ENCODE peak calls at places on chromosome 13, in ten cellular contexts. O is nephron progenitor cell; G is activated CD8-positive, alpha-beta memory T cell treated with anti-CD3 and anti-CD28 coated beads for 1 hour; Z is NCI-H1105 treated with DMSO at 0.1 percent for 48 hours; U is CD8-positive, alpha-beta memory T cell; Q is GF-D8; V is adrenal gland; E is AG10803; T is NCI-H1092 treated with DMSO at 0.1 percent for 48 hours; M is stimulated activated CD8-positive, alpha-beta memory T cell treated with anti-CD3 and anti-CD28 coated beads, Interleukin-4, amount 100 ng/mL, for 24 hours. S is an unnamed sample.

GRCh38 chr13:44373601-44374347 is at the start of gene SERP2:
- DNase-seq in O (peak), G (no peak), Z (no peak), U (no peak), Q (no peak), V (peak), E (peak), T (no peak), M (no peak), S (peak)

GRCh38 chr13:96473463-96474157 is 383.7 kb downstream of the HS6ST3 start:
- DNase-seq in O (no peak), G (no peak), Z (no peak), U (no peak), Q (no peak), V (no peak), E (no peak), T (no peak), M (no peak), S (peak)

GRCh38 chr13:52599037-52599852 is 43.0 kb upstream of the HNRNPA1L2 start:
- DNase-seq in O (no peak), G (no peak), Z (peak), U (no peak), Q (no peak), V (no peak), E (peak), T (peak), M (no peak), S (peak)

GRCh38 chr13:99978781-99979452 is 2.7 kb upstream of the ZIC2 start:
- DNase-seq in O (no peak), G (no peak), Z (no peak), U (no peak), Q (no peak), V (no peak), E (no peak), T (peak), M (no peak), S (no peak)

GRCh38 chr13:20222553-20222952 is 9.6 kb downstream of the GJB6 start:
- DNase-seq in O (no peak), G (no peak), Z (no peak), U (no peak), Q (no peak), V (no peak), E (no peak), T (no peak), M (no peak), S (no peak)

GRCh38 chr13:39311619-39312018 is 273.4 kb downstream of the NHLRC3 start:
- DNase-seq in O (no peak), G (no peak), Z (no peak), U (no peak), Q (no peak), V (no peak), E (peak), T (no peak), M (no peak), S (no peak)

GRCh38 chr13:78192721-78193120 is 274.1 kb upstream of the EDNRB start:
- DNase-seq in O (no peak), G (no peak), Z (no peak), U (no peak), Q (no peak), V (no peak), E (peak), T (no peak), M (no peak), S (no peak)

GRCh38 chr13:29583073-29583785 is 12.3 kb downstream of the SLC7A1 start:
- DNase-seq in O (no peak), G (no peak), Z (no peak), U (no peak), Q (no peak), V (no peak), E (peak), T (no peak), M (no peak), S (no peak)

GRCh38 chr13:113653264-113654174 is 4.5 kb downstream of the ATP4B start:
- DNase-seq in O (no peak), G (no peak), Z (peak), U (no peak), Q (no peak), V (peak), E (no peak), T (peak), M (no peak), S (peak)

GRCh38 chr13:28534210-28534609 is 39.3 kb upstream of the FLT1 start:
- DNase-seq in O (no peak), G (no peak), Z (no peak), U (no peak), Q (no peak), V (no peak), E (no peak), T (no peak), M (no peak), S (no peak)

GRCh38 chr13:77299587-77299986 is 27.3 kb downstream of the MYCBP2 start:
- DNase-seq in O (no peak), G (no peak), Z (no peak), U (no peak), Q (no peak), V (no peak), E (peak), T (no peak), M (no peak), S (no peak)

GRCh38 chr13:35789335-35790166 is 313.1 kb upstream of the MAB21L1 start:
- DNase-seq in O (no peak), G (no peak), Z (peak), U (no peak), Q (no peak), V (no peak), E (peak), T (peak), M (no peak), S (no peak)

GRCh38 chr13:45167611-45168554 is 33.0 kb downstream of the KCTD4 start:
- DNase-seq in O (no peak), G (no peak), Z (no peak), U (no peak), Q (no peak), V (peak), E (peak), T (peak), M (no peak), S (no peak)

GRCh38 chr13:47546265-47546962 is 454.7 kb downstream of the SUCLA2 start:
- DNase-seq in O (no peak), G (no peak), Z (no peak), U (no peak), Q (no peak), V (no peak), E (no peak), T (no peak), M (no peak), S (no peak)

GRCh38 chr13:74036373-74036772 is 97.8 kb downstream of the KLF12 start:
- DNase-seq in O (no peak), G (no peak), Z (no peak), U (no peak), Q (no peak), V (no peak), E (no peak), T (no peak), M (no peak), S (no peak)

GRCh38 chr13:100361504-100361903 is 227.1 kb downstream of the GGACT start:
- DNase-seq in O (no peak), G (no peak), Z (no peak), U (no peak), Q (no peak), V (no peak), E (peak), T (no peak), M (no peak), S (no peak)

GRCh38 chr13:34412817-34413365 is 529.2 kb upstream of the NBEA start:
- DNase-seq in O (no peak), G (no peak), Z (no peak), U (no peak), Q (no peak), V (no peak), E (peak), T (no peak), M (no peak), S (no peak)

GRCh38 chr13:41848435-41849255 is 112.3 kb downstream of the VWA8 start:
- DNase-seq in O (no peak), G (no peak), Z (no peak), U (no peak), Q (no peak), V (no peak), E (peak), T (no peak), M (no peak), S (no peak)

GRCh38 chr13:21234537-21234936 is 58.1 kb downstream of the MRPL57 start:
- DNase-seq in O (peak), G (no peak), Z (no peak), U (no peak), Q (no peak), V (no peak), E (peak), T (no peak), M (no peak), S (no peak)

GRCh38 chr13:38348890-38349289 is 761 bp upstream of the UFM1 start:
- DNase-seq in O (peak), G (no peak), Z (no peak), U (no peak), Q (no peak), V (no peak), E (peak), T (no peak), M (peak), S (no peak)

GRCh38 chr13:26951581-26952177 is 191.1 kb upstream of the GPR12 start:
- DNase-seq in O (no peak), G (no peak), Z (no peak), U (no peak), Q (no peak), V (peak), E (no peak), T (no peak), M (no peak), S (no peak)

GRCh38 chr13:99314640-99315176 is 7.5 kb upstream of the GPR183 start:
- DNase-seq in O (no peak), G (no peak), Z (no peak), U (no peak), Q (no peak), V (no peak), E (no peak), T (no peak), M (peak), S (no peak)

GRCh38 chr13:78875792-78876580 is 217.0 kb upstream of the OBI1 start:
- DNase-seq in O (no peak), G (no peak), Z (no peak), U (no peak), Q (no peak), V (no peak), E (no peak), T (no peak), M (no peak), S (no peak)

GRCh38 chr13:23952796-23953195 is 55.5 kb upstream of the C1QTNF9B start:
- DNase-seq in O (no peak), G (no peak), Z (no peak), U (no peak), Q (no peak), V (no peak), E (no peak), T (no peak), M (no peak), S (no peak)

GRCh38 chr13:22095794-22096193 is 424.9 kb downstream of the FGF9 start:
- DNase-seq in O (no peak), G (no peak), Z (no peak), U (no peak), Q (no peak), V (no peak), E (no peak), T (no peak), M (no peak), S (no peak)

GRCh38 chr13:101267656-101268055 is 148.7 kb downstream of the NALCN start:
- DNase-seq in O (no peak), G (no peak), Z (no peak), U (no peak), Q (no peak), V (no peak), E (peak), T (no peak), M (no peak), S (no peak)

GRCh38 chr13:52348983-52349780 is 56.8 kb downstream of the THSD1 start:
- DNase-seq in O (no peak), G (no peak), Z (no peak), U (no peak), Q (no peak), V (no peak), E (peak), T (no peak), M (no peak), S (no peak)

GRCh38 chr13:105048685-105049084 is 1486.8 kb downstream of the EFNB2 start:
- DNase-seq in O (peak), G (no peak), Z (no peak), U (no peak), Q (no peak), V (no peak), E (no peak), T (no peak), M (no peak), S (no peak)

GRCh38 chr13:83536941-83537340 is 345.3 kb downstream of the SLITRK1 start:
- DNase-seq in O (no peak), G (no peak), Z (no peak), U (no peak), Q (no peak), V (no peak), E (no peak), T (no peak), M (no peak), S (no peak)

GRCh38 chr13:106479849-106480400 is 55.5 kb downstream of the EFNB2 start:
- DNase-seq in O (no peak), G (no peak), Z (no peak), U (no peak), Q (no peak), V (no peak), E (no peak), T (no peak), M (no peak), S (no peak)

GRCh38 chr13:39144391-39144790 is 106.1 kb downstream of the NHLRC3 start:
- DNase-seq in O (no peak), G (no peak), Z (no peak), U (no peak), Q (no peak), V (no peak), E (no peak), T (no peak), M (no peak), S (no peak)

GRCh38 chr13:109205315-109205714 is 575.9 kb downstream of the MYO16 start:
- DNase-seq in O (no peak), G (no peak), Z (no peak), U (no peak), Q (no peak), V (no peak), E (no peak), T (no peak), M (no peak), S (no peak)